ENCODE peak calls at places on chromosomes 4 and X, in five cellular contexts. Y, N, V, E and D are unnamed samples.

GRCh38 chr4:57280481-57280880 is 170.3 kb upstream of the IGFBP7 start:
- DNase-seq in E (no peak), Y (no peak), V (no peak), N (no peak), D (no peak)

GRCh38 chr4:26568446-26568994 is 15.4 kb upstream of the TBC1D19 start:
- DNase-seq in N (no peak), E (no peak), V (no peak), Y (no peak), D (no peak)

GRCh38 chrX:19852014-19853005 is 35.1 kb downstream of the SH3KBP1 start:
- DNase-seq in N (no peak), E (peak; percentile 72), Y (no peak), V (no peak), D (no peak)

GRCh38 chr4:48018112-48018511 is 1.5 kb downstream of the NIPAL1 start:
- DNase-seq in Y (no peak), E (no peak), V (no peak), N (no peak), D (no peak)

GRCh38 chr4:3369781-3370660 is 71.7 kb upstream of the HGFAC start:
- DNase-seq in E (no peak), V (peak; percentile 66), Y (no peak), N (no peak), D (no peak)

GRCh38 chr4:74873545-74874295 is 59.2 kb upstream of the PARM1 start:
- DNase-seq in N (peak; percentile 58), E (no peak), Y (no peak), V (no peak), D (no peak)

GRCh38 chrX:100316987-100317386 is 93.1 kb downstream of the PCDH19 start:
- DNase-seq in N (no peak), V (no peak), Y (no peak), E (no peak), D (no peak)

GRCh38 chr4:68905598-68906237 is 45.9 kb downstream of the UGT2A3 start:
- DNase-seq in E (no peak), V (no peak), N (no peak), Y (no peak), D (peak; percentile 51)

GRCh38 chr4:48752726-48753125 is 27.4 kb downstream of the FRYL start:
- DNase-seq in E (no peak), N (no peak), V (no peak), Y (no peak), D (no peak)

GRCh38 chrX:71930298-71930697 is 19.7 kb downstream of the NHSL2 start:
- DNase-seq in N (no peak), V (no peak), E (no peak), Y (no peak), D (no peak)

GRCh38 chr4:88897180-88897579 is 159.8 kb downstream of the FAM13A start:
- DNase-seq in V (no peak), N (no peak), E (no peak), Y (no peak), D (no peak)

GRCh38 chr4:85498068-85498733 is 23.3 kb downstream of the ARHGAP24 start:
- DNase-seq in N (peak; percentile 40), E (no peak), Y (no peak), V (no peak), D (no peak)

GRCh38 chr4:77959566-77960338 is 97.1 kb downstream of the MRPL1 start:
- DNase-seq in N (peak; percentile 12), E (peak; percentile 63), Y (peak; percentile 21), V (peak; percentile 18), D (no peak)

GRCh38 chr4:26753642-26754041 is 107.0 kb upstream of the STIM2 start:
- DNase-seq in Y (peak; percentile 8), N (no peak), E (no peak), V (no peak), D (no peak)

GRCh38 chr4:107635735-107636134 is 84.3 kb downstream of the PAPSS1 start:
- DNase-seq in V (no peak), N (no peak), E (peak; percentile 66), Y (no peak), D (no peak)

GRCh38 chrX:22365460-22365859 is 92.7 kb downstream of the CBLL2 start:
- DNase-seq in V (no peak), Y (no peak), N (no peak), E (no peak), D (no peak)

GRCh38 chr4:89382439-89382838 is 74.8 kb upstream of the GPRIN3 start:
- DNase-seq in N (no peak), E (no peak), Y (no peak), V (no peak), D (no peak)

GRCh38 chr4:7857238-7857701 is 82.4 kb downstream of the AFAP1 start:
- DNase-seq in E (no peak), V (no peak), N (no peak), Y (no peak), D (no peak)

GRCh38 chr4:180380733-180381132 is 1862.5 kb upstream of the TENM3 start:
- DNase-seq in Y (no peak), N (no peak), V (no peak), E (no peak), D (no peak)

GRCh38 chr4:74504212-74504611 is 59.3 kb downstream of the AREG start:
- DNase-seq in Y (no peak), E (no peak), N (no peak), V (no peak), D (no peak)

GRCh38 chrX:31540313-31540712 is 468.5 kb upstream of the FTHL17 start:
- DNase-seq in V (no peak), E (no peak), N (no peak), Y (no peak), D (no peak)

GRCh38 chrX:41827886-41828285 is 95.5 kb downstream of the CASK start:
- DNase-seq in E (no peak), V (no peak), N (no peak), Y (no peak), D (no peak)

GRCh38 chrX:44244008-44244407 is 99.5 kb downstream of the EFHC2 start:
- DNase-seq in E (no peak), Y (peak; percentile 19), V (no peak), N (no peak), D (no peak)

GRCh38 chrX:19751068-19751467 is 136.3 kb downstream of the SH3KBP1 start:
- DNase-seq in V (no peak), Y (no peak), E (no peak), N (no peak), D (no peak)

GRCh38 chr4:186227221-186227620 is at the start of gene KLKB1:
- DNase-seq in Y (peak; percentile 9), E (peak; percentile 64), V (no peak), N (no peak), D (no peak)

GRCh38 chrX:132118361-132118760 is 9.5 kb downstream of the FRMD7 start:
- DNase-seq in E (no peak), Y (no peak), N (no peak), V (no peak), D (peak; percentile 46)

GRCh38 chr4:152150214-152150613 is 385.7 kb downstream of the FBXW7 start:
- DNase-seq in N (no peak), V (no peak), Y (no peak), E (no peak), D (no peak)

GRCh38 chr4:75922588-75922987 is 18.2 kb downstream of the NAAA start:
- DNase-seq in E (no peak), N (no peak), Y (no peak), V (no peak), D (no peak)

GRCh38 chrX:110477593-110478228 is 119.1 kb downstream of the RTL9 start:
- DNase-seq in N (no peak), V (no peak), E (no peak), Y (no peak), D (no peak)

GRCh38 chrX:100098660-100099375 is 311.3 kb downstream of the PCDH19 start:
- DNase-seq in N (no peak), E (no peak), Y (no peak), V (no peak), D (no peak)

GRCh38 chr4:15240764-15241163 is 187.1 kb upstream of the C1QTNF7 start:
- DNase-seq in N (no peak), V (no peak), E (no peak), Y (no peak), D (no peak)

GRCh38 chr4:15239866-15240265 is 188.0 kb upstream of the C1QTNF7 start:
- DNase-seq in Y (no peak), E (no peak), V (no peak), N (no peak), D (no peak)

GRCh38 chr4:15234585-15235126 is 193.2 kb upstream of the C1QTNF7 start:
- DNase-seq in V (no peak), N (no peak), E (no peak), Y (no peak), D (no peak)

GRCh38 chr4:15241946-15242345 is 185.9 kb upstream of the C1QTNF7 start:
- DNase-seq in V (no peak), E (no peak), N (no peak), Y (no peak), D (no peak)

GRCh38 chr4:15238720-15239119 is 189.1 kb upstream of the C1QTNF7 start:
- DNase-seq in N (no peak), Y (peak; percentile 59), E (peak; percentile 5), V (peak; percentile 42), D (no peak)
- TF ChIP-seq SUZ12 in N (no peak), Y (no peak), E (no peak), V (no peak), D (no peak)

GRCh38 chrX:152989292-152989658 is 4.6 kb downstream of the PNMA5 start:
- DNase-seq in E (no peak), N (no peak), V (no peak), Y (no peak), D (no peak)

GRCh38 chrX:152992120-152992519 is 1.8 kb downstream of the PNMA5 start:
- DNase-seq in E (no peak), Y (no peak), N (no peak), V (no peak), D (no peak)

GRCh38 chrX:152991123-152991522 is 2.8 kb downstream of the PNMA5 start:
- DNase-seq in N (no peak), Y (no peak), E (no peak), V (no peak), D (no peak)

GRCh38 chrX:152987801-152988200 is 6.1 kb downstream of the PNMA5 start:
- DNase-seq in V (no peak), Y (no peak), N (no peak), E (no peak), D (no peak)

GRCh38 chrX:152988536-152989291 is 5.2 kb downstream of the PNMA5 start:
- DNase-seq in E (no peak), Y (no peak), N (no peak), V (no peak), D (no peak)
- TF ChIP-seq SUZ12 in E (no peak), Y (no peak), N (no peak), V (no peak), D (no peak)

DNA sequence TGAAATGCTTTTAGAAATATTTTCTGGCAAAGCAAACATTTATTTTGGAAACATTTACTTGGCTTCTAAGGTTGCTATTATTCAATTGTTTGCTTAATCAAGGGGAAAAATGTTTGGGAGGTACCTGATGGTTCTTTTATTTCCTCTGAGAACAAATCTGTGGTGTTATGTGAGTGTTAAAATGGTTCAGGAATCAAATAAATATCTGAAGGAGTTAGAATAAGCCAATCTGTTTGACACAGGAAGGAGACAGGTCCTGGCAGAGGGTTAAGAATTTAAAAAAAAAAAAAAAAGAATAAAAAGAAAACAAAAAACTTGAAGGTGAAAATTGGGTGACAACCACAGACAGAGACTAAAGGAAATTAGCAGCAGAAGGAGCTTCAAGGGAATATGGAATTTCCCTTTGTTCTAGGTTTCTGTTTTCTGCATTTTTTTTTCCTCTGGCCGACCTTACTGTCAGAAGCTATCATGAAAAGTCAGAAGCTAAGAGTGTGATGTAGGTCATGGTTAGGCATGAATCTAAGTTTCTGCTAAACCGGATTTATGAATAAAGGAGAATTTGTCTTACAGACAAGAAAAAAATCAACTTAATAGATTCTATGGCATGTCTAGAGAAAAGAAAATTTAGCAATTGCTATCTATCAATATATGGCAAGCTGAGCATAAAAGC is 78.6 kb upstream of the PNPLA4 start:
- DNase-seq in N (no peak), V (no peak), Y (no peak), E (no peak), D (no peak)
- TF ChIP-seq SUZ12 in N (no peak), V (no peak), Y (no peak), E (no peak), D (no peak)

GRCh38 chr4:156830356-156830755 is 141.2 kb downstream of the PDGFC start:
- DNase-seq in N (no peak), Y (no peak), E (peak; percentile 1), V (no peak), D (no peak)
- TF ChIP-seq SUZ12 in N (no peak), Y (no peak), E (no peak), V (no peak), D (no peak)